ENCODE peak calls at places on chromosomes 6 and 20, in seven cellular contexts. One of them, this sample, is unnamed.

GRCh38 chr6:43172127-43173007 is 1.3 kb downstream of the SRF start:
- DNase-seq in NCI-H1105: peak; percentile 12
- DNase-seq in stimulated activated CD8-positive, alpha-beta memory T cell treated with anti-CD3 and anti-CD28 coated beads, Interleukin-2, amount 100 ng/mL, for 1 hour: no peak
- DNase-seq in nephron progenitor cell: peak; percentile 65
- DNase-seq in H54: peak; percentile 30
- DNase-seq in T-cell: peak; percentile 8
- DNase-seq in NCI-H1092 treated with DMSO at 0.1 percent for 48 hours: peak; percentile 59
- DNase-seq in this sample: peak; percentile 49

GRCh38 chr6:155693573-155694428 is 238.2 kb upstream of the NOX3 start:
- DNase-seq in NCI-H1105: peak; percentile 62
- DNase-seq in stimulated activated CD8-positive, alpha-beta memory T cell treated with anti-CD3 and anti-CD28 coated beads, Interleukin-2, amount 100 ng/mL, for 1 hour: no peak
- DNase-seq in nephron progenitor cell: no peak
- DNase-seq in H54: no peak
- DNase-seq in T-cell: no peak
- DNase-seq in NCI-H1092 treated with DMSO at 0.1 percent for 48 hours: peak; percentile 8
- DNase-seq in this sample: no peak

GRCh38 chr6:41455818-41456217 is 90.4 kb upstream of the FOXP4 start:
- DNase-seq in NCI-H1105: no peak
- DNase-seq in stimulated activated CD8-positive, alpha-beta memory T cell treated with anti-CD3 and anti-CD28 coated beads, Interleukin-2, amount 100 ng/mL, for 1 hour: no peak
- DNase-seq in nephron progenitor cell: no peak
- DNase-seq in H54: no peak
- DNase-seq in T-cell: no peak
- DNase-seq in NCI-H1092 treated with DMSO at 0.1 percent for 48 hours: no peak
- DNase-seq in this sample: no peak

GRCh38 chr6:352896-353470 is 38.6 kb upstream of the IRF4 start:
- DNase-seq in NCI-H1105: no peak
- DNase-seq in stimulated activated CD8-positive, alpha-beta memory T cell treated with anti-CD3 and anti-CD28 coated beads, Interleukin-2, amount 100 ng/mL, for 1 hour: no peak
- DNase-seq in nephron progenitor cell: no peak
- DNase-seq in H54: no peak
- DNase-seq in T-cell: no peak
- DNase-seq in NCI-H1092 treated with DMSO at 0.1 percent for 48 hours: no peak
- DNase-seq in this sample: no peak

GRCh38 chr20:12581644-12582350 is 427.0 kb upstream of the SPTLC3 start:
- DNase-seq in NCI-H1105: no peak
- DNase-seq in stimulated activated CD8-positive, alpha-beta memory T cell treated with anti-CD3 and anti-CD28 coated beads, Interleukin-2, amount 100 ng/mL, for 1 hour: no peak
- DNase-seq in nephron progenitor cell: no peak
- DNase-seq in H54: no peak
- DNase-seq in T-cell: no peak
- DNase-seq in NCI-H1092 treated with DMSO at 0.1 percent for 48 hours: no peak
- DNase-seq in this sample: no peak

GRCh38 chr6:78593898-78594666 is 273.3 kb upstream of the IRAK1BP1 start:
- DNase-seq in NCI-H1105: no peak
- DNase-seq in stimulated activated CD8-positive, alpha-beta memory T cell treated with anti-CD3 and anti-CD28 coated beads, Interleukin-2, amount 100 ng/mL, for 1 hour: no peak
- DNase-seq in nephron progenitor cell: no peak
- DNase-seq in H54: no peak
- DNase-seq in T-cell: no peak
- DNase-seq in NCI-H1092 treated with DMSO at 0.1 percent for 48 hours: no peak
- DNase-seq in this sample: no peak

GRCh38 chr20:41392871-41393704 is 26.5 kb upstream of the EMILIN3 start:
- DNase-seq in NCI-H1105: no peak
- DNase-seq in stimulated activated CD8-positive, alpha-beta memory T cell treated with anti-CD3 and anti-CD28 coated beads, Interleukin-2, amount 100 ng/mL, for 1 hour: no peak
- DNase-seq in nephron progenitor cell: no peak
- DNase-seq in H54: no peak
- DNase-seq in T-cell: no peak
- DNase-seq in NCI-H1092 treated with DMSO at 0.1 percent for 48 hours: no peak
- DNase-seq in this sample: no peak

GRCh38 chr20:52748235-52748950 is 223.8 kb upstream of the TSHZ2 start:
- DNase-seq in NCI-H1105: no peak
- DNase-seq in stimulated activated CD8-positive, alpha-beta memory T cell treated with anti-CD3 and anti-CD28 coated beads, Interleukin-2, amount 100 ng/mL, for 1 hour: no peak
- DNase-seq in nephron progenitor cell: no peak
- DNase-seq in H54: no peak
- DNase-seq in T-cell: no peak
- DNase-seq in NCI-H1092 treated with DMSO at 0.1 percent for 48 hours: no peak
- DNase-seq in this sample: no peak

GRCh38 chr6:6599468-6599873 is 11.0 kb downstream of the LY86 start:
- DNase-seq in NCI-H1105: no peak
- DNase-seq in stimulated activated CD8-positive, alpha-beta memory T cell treated with anti-CD3 and anti-CD28 coated beads, Interleukin-2, amount 100 ng/mL, for 1 hour: no peak
- DNase-seq in nephron progenitor cell: no peak
- DNase-seq in H54: no peak
- DNase-seq in T-cell: no peak
- DNase-seq in NCI-H1092 treated with DMSO at 0.1 percent for 48 hours: no peak
- DNase-seq in this sample: no peak

GRCh38 chr6:116872771-116873170 is 4.3 kb upstream of the RFX6 start:
- DNase-seq in NCI-H1105: no peak
- DNase-seq in stimulated activated CD8-positive, alpha-beta memory T cell treated with anti-CD3 and anti-CD28 coated beads, Interleukin-2, amount 100 ng/mL, for 1 hour: no peak
- DNase-seq in nephron progenitor cell: no peak
- DNase-seq in H54: no peak
- DNase-seq in T-cell: no peak
- DNase-seq in NCI-H1092 treated with DMSO at 0.1 percent for 48 hours: no peak
- DNase-seq in this sample: no peak

GRCh38 chr20:63087236-63087871 is 80.6 kb upstream of the BHLHE23 start:
- DNase-seq in NCI-H1105: no peak
- DNase-seq in stimulated activated CD8-positive, alpha-beta memory T cell treated with anti-CD3 and anti-CD28 coated beads, Interleukin-2, amount 100 ng/mL, for 1 hour: no peak
- DNase-seq in nephron progenitor cell: peak; percentile 0
- DNase-seq in H54: no peak
- DNase-seq in T-cell: no peak
- DNase-seq in NCI-H1092 treated with DMSO at 0.1 percent for 48 hours: no peak
- DNase-seq in this sample: no peak

GRCh38 chr6:52590634-52590985 is 13.8 kb upstream of the TRAM2 start:
- DNase-seq in NCI-H1105: no peak
- DNase-seq in stimulated activated CD8-positive, alpha-beta memory T cell treated with anti-CD3 and anti-CD28 coated beads, Interleukin-2, amount 100 ng/mL, for 1 hour: no peak
- DNase-seq in nephron progenitor cell: no peak
- DNase-seq in H54: no peak
- DNase-seq in T-cell: no peak
- DNase-seq in NCI-H1092 treated with DMSO at 0.1 percent for 48 hours: no peak
- DNase-seq in this sample: no peak

GRCh38 chr6:161850572-161850971 is 576.7 kb upstream of the AGPAT4 start:
- DNase-seq in NCI-H1105: no peak
- DNase-seq in stimulated activated CD8-positive, alpha-beta memory T cell treated with anti-CD3 and anti-CD28 coated beads, Interleukin-2, amount 100 ng/mL, for 1 hour: no peak
- DNase-seq in nephron progenitor cell: no peak
- DNase-seq in H54: no peak
- DNase-seq in T-cell: no peak
- DNase-seq in NCI-H1092 treated with DMSO at 0.1 percent for 48 hours: no peak
- DNase-seq in this sample: no peak

GRCh38 chr20:8718214-8718613 is 350.7 kb upstream of the PLCB4 start:
- DNase-seq in NCI-H1105: no peak
- DNase-seq in stimulated activated CD8-positive, alpha-beta memory T cell treated with anti-CD3 and anti-CD28 coated beads, Interleukin-2, amount 100 ng/mL, for 1 hour: no peak
- DNase-seq in nephron progenitor cell: no peak
- DNase-seq in H54: no peak
- DNase-seq in T-cell: no peak
- DNase-seq in NCI-H1092 treated with DMSO at 0.1 percent for 48 hours: no peak
- DNase-seq in this sample: no peak

GRCh38 chr20:32969356-32970114 is 34.7 kb downstream of the SUN5 start:
- DNase-seq in NCI-H1105: no peak
- DNase-seq in stimulated activated CD8-positive, alpha-beta memory T cell treated with anti-CD3 and anti-CD28 coated beads, Interleukin-2, amount 100 ng/mL, for 1 hour: no peak
- DNase-seq in nephron progenitor cell: no peak
- DNase-seq in H54: no peak
- DNase-seq in T-cell: no peak
- DNase-seq in NCI-H1092 treated with DMSO at 0.1 percent for 48 hours: no peak
- DNase-seq in this sample: no peak

GRCh38 chr6:87914637-87915395 is 132.8 kb upstream of the SPACA1 start:
- DNase-seq in NCI-H1105: no peak
- DNase-seq in stimulated activated CD8-positive, alpha-beta memory T cell treated with anti-CD3 and anti-CD28 coated beads, Interleukin-2, amount 100 ng/mL, for 1 hour: no peak
- DNase-seq in nephron progenitor cell: no peak
- DNase-seq in H54: no peak
- DNase-seq in T-cell: no peak
- DNase-seq in NCI-H1092 treated with DMSO at 0.1 percent for 48 hours: no peak
- DNase-seq in this sample: no peak

GRCh38 chr6:161237176-161237575 is 36.7 kb downstream of the AGPAT4 start:
- DNase-seq in NCI-H1105: no peak
- DNase-seq in stimulated activated CD8-positive, alpha-beta memory T cell treated with anti-CD3 and anti-CD28 coated beads, Interleukin-2, amount 100 ng/mL, for 1 hour: no peak
- DNase-seq in nephron progenitor cell: no peak
- DNase-seq in H54: no peak
- DNase-seq in T-cell: no peak
- DNase-seq in NCI-H1092 treated with DMSO at 0.1 percent for 48 hours: no peak
- DNase-seq in this sample: no peak

GRCh38 chr6:151617539-151617938 is 123.7 kb downstream of the CCDC170 start:
- DNase-seq in NCI-H1105: no peak
- DNase-seq in stimulated activated CD8-positive, alpha-beta memory T cell treated with anti-CD3 and anti-CD28 coated beads, Interleukin-2, amount 100 ng/mL, for 1 hour: no peak
- DNase-seq in nephron progenitor cell: no peak
- DNase-seq in H54: no peak
- DNase-seq in T-cell: no peak
- DNase-seq in NCI-H1092 treated with DMSO at 0.1 percent for 48 hours: no peak
- DNase-seq in this sample: no peak

This sample was measured in endothelial cell.